ENCODE peak calls at places on chromosome 9, in four cellular contexts. I is CD8-positive, alpha-beta memory T cell; W is NCI-H1105; U is astrocyte. O is an unnamed sample.

GRCh38 chr9:16429671-16430070 is 440.8 kb downstream of the BNC2 start:
- DNase-seq in I (no peak), U (peak; percentile 35), W (no peak), O (peak; percentile 66)

GRCh38 chr9:33885948-33886347 is 69.0 kb downstream of the UBE2R2 start:
- DNase-seq in W (no peak), I (no peak), U (no peak), O (no peak)

GRCh38 chr9:34493972-34494535 is 28.7 kb downstream of the ENHO start:
- DNase-seq in U (peak; percentile 31), W (no peak), I (no peak), O (no peak)

GRCh38 chr9:4160284-4160683 is 139.6 kb downstream of the GLIS3 start:
- DNase-seq in I (no peak), U (no peak), W (no peak), O (no peak)

GRCh38 chr9:84357235-84357634 is 16.7 kb upstream of the SLC28A3 start:
- DNase-seq in I (no peak), W (no peak), U (no peak), O (no peak)

GRCh38 chr9:128142596-128142995 is 6.7 kb upstream of the LCN2 start:
- DNase-seq in U (no peak), W (no peak), I (no peak), O (no peak)

GRCh38 chr9:29006603-29007002 is 1433.3 kb upstream of the C9orf72 start:
- DNase-seq in W (no peak), I (no peak), U (no peak), O (no peak)

GRCh38 chr9:80188579-80188978 is 616.8 kb downstream of the TLE4 start:
- DNase-seq in I (no peak), W (no peak), U (no peak), O (no peak)

GRCh38 chr9:127219533-127219932 is 45.0 kb upstream of the GARNL3 start:
- DNase-seq in I (no peak), U (no peak), W (no peak), O (no peak)

GRCh38 chr9:10268500-10269485 is 344.0 kb downstream of the PTPRD start:
- DNase-seq in U (peak; percentile 5), I (no peak), W (peak; percentile 28), O (peak; percentile 61)

GRCh38 chr9:97875111-97875510 is 22.1 kb downstream of the FOXE1 start:
- DNase-seq in I (no peak), W (no peak), U (no peak), O (no peak)

GRCh38 chr9:87515588-87516221 is 18.0 kb downstream of the DAPK1 start:
- DNase-seq in I (no peak), W (no peak), U (no peak), O (no peak)

O was measured in retina.